ENCODE peak calls at places on chromosomes 11 and 22, in six cellular contexts. H is IMR-90, S is GM23338, P is H9, I is A549, N is stomach. A is an unnamed sample. For H3K4me1, the result is how much of the 10 kb centered on the place peaks cover.

GRCh38 chr11:86888164-86888977 is 66.8 kb downstream of the FZD4 start:
- DNase-seq in H (peak), S (no peak), P (no peak), I (no peak), N (no peak), A (no peak)

GRCh38 chr22:40818192-40818746 is 877 bp downstream of the SLC25A17 start:
- DNase-seq in H (no peak), S (no peak), P (no peak), I (no peak), N (no peak), A (no peak)

GRCh38 chr11:88454881-88455280 is 117.3 kb upstream of the CTSC start:
- DNase-seq in H (peak), S (no peak), P (no peak), I (no peak), N (no peak), A (no peak)

GRCh38 chr11:9859491-9860305 is 195.8 kb downstream of the SWAP70 start:
- DNase-seq in H (peak), S (no peak), P (no peak), I (no peak), N (no peak), A (no peak)

GRCh38 chr11:9137293-9138132 is 46.1 kb upstream of the SCUBE2 start:
- DNase-seq in H (peak), S (peak), P (peak), I (peak), N (peak), A (peak)

GRCh38 chr22:35887296-35887875 is 141.2 kb downstream of the RBFOX2 start:
- DNase-seq in H (peak), S (no peak), P (no peak), I (peak), N (no peak), A (no peak)

GRCh38 chr11:105220175-105220574 is 80.6 kb upstream of the CARD18 start:
- DNase-seq in H (no peak), S (no peak), P (no peak), I (no peak), N (no peak), A (no peak)

GRCh38 chr22:32796865-32797573 is 4.5 kb upstream of the TIMP3 start:
- DNase-seq in H (peak), S (peak), P (peak), I (peak), N (peak), A (peak)

GRCh38 chr22:47372596-47373385 is 610.3 kb downstream of the TBC1D22A start:
- DNase-seq in H (no peak), S (no peak), P (no peak), I (no peak), N (peak), A (no peak)

GRCh38 chr11:2410616-2411015 is 10.1 kb downstream of the TSSC4 start:
- DNase-seq in H (no peak), S (no peak), P (no peak), I (no peak), N (no peak), A (no peak)

GRCh38 chr11:2413735-2414579 is 13.4 kb downstream of the TSSC4 start:
- DNase-seq in H (no peak), S (peak), P (peak), I (no peak), N (no peak), A (no peak)

GRCh38 chr11:2411446-2412305 is 11.1 kb downstream of the TSSC4 start:
- DNase-seq in H (no peak), S (no peak), P (no peak), I (no peak), N (no peak), A (no peak)

GRCh38 chr11:2414616-2415015 is 14.1 kb downstream of the TSSC4 start:
- DNase-seq in H (no peak), S (no peak), P (no peak), I (no peak), N (no peak), A (no peak)

DNA sequence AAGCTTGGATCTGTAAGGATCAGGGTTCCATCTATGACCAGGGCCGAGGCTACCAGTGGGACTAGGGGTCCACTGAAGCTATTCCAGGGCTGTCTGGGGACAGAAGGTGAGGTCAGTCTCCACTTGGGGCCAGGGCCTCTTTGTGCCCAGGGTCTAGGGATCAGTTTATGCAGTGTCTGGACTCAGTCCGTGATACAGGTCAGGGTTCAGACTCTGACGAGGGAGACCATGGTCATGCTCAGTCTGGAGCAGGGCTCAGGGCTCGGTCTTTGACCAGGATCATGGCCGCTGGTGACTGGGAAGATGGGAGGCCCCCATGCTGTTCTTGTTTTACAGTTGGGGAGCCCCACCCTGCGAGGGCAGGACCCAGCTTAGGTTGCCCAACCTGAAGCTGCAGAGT is 11.8 kb downstream of the TSSC4 start:
- DNase-seq in H (no peak), S (no peak), P (no peak), I (no peak), N (no peak), A (no peak)
- H3K4me1 ChIP-seq in H (under half), S (under half), P (under half), I (under half), N (under half), A (under half)

GRCh38 chr11:124899376-124900145 is 1.9 kb upstream of the ROBO4 start:
- DNase-seq in H (no peak), S (no peak), P (peak), I (no peak), N (no peak), A (no peak)
- TF ChIP-seq CTCF in H (peak), S (peak), P (peak), I (no peak), N (no peak), A (no peak)

DNA sequence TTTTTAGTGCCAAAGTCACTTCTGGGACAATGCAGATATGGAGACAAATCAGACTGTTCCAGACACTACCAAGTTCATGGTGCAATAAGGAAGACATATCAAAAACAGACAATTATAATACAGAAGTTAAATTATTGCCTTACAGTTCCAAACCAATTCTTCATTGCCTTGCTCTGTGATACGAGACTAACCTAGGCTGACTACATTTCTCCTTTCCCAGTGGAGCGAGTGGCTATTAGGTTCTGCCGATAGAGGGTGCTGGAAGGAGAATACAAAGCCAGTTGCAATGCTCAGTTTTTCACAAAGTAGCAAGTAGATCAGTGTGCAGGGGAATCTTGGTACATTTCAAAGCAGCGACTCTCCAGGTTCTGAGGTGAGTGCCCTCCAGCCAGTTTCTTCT is 67.8 kb downstream of the FAM168A start:
- DNase-seq in H (no peak), S (peak), P (peak), I (peak), N (no peak), A (no peak)
- H3K4me1 ChIP-seq in H (under half), S (half or more), P (under half), I (under half), N (under half), A (under half)

DNA sequence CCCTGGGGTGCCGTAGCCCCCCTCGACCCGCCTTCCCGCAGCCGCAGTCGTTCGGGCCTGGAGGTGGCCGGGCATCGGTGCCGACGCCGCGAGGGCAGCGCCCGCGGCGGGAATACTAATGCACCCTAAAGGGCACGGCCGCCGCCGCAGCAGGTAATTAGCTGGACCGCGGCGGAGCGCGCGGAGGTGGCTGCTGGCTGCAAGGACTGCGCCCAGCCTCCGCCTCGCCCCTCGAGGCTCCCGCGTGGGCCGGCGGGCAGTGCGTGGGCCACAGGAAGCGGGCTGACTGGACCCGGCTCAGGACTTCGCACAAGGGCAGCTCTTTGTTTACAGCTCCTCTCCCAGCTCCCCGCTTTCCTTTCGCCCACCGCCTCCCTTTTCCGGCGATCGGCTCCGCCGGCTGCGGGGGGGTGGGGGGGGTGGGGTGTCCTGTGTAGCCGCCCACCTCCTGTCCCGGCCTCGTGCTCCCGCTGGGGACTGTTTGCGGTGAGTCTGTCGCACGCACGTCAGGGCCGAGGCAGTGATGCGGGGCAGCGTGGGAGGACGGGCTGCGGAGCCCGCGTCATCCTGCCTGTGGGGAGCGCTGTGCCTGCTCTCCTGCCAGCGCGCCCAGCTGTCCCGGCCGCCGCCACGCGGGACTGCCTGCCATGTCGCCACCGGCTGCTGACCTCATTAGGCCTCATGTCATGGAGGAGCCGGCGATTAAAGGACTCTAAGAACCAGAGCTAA is 53.2 kb downstream of the GRIK4 start:
- DNase-seq in H (peak), S (peak), P (peak), I (no peak), N (no peak), A (no peak)
- TF ChIP-seq CTCF in H (peak), S (no peak), P (peak), I (no peak), N (no peak), A (no peak)

GRCh38 chr11:120196857-120197253 is 14.0 kb upstream of the OAF start:
- DNase-seq in H (no peak), S (no peak), P (no peak), I (no peak), N (no peak), A (no peak)
- H3K4me1 ChIP-seq in H (under half), S (under half), P (under half), I (under half), N (under half), A (under half)

A was measured in thoracic aorta.